ENCODE peak calls at places on chromosome 5, in six cellular contexts. One of them, this sample, is unnamed. For H3K4me1 and H3K27me3, the result is how much of the 10 kb centered on the place peaks cover.

GRCh38 chr5:61334224-61335196 is 2.5 kb downstream of the ZSWIM6 start:
- DNase-seq in uterus: peak
- DNase-seq in tibial nerve: no peak
- DNase-seq in PC-9: no peak
- DNase-seq in Karpas-422: no peak
- DNase-seq in lower lobe of right lung: no peak
- DNase-seq in this sample: no peak

GRCh38 chr5:81544351-81545001 is 150.5 kb upstream of the ACOT12 start:
- DNase-seq in Karpas-422: no peak
- DNase-seq in uterus: no peak
- DNase-seq in PC-9: no peak
- DNase-seq in lower lobe of right lung: no peak
- DNase-seq in tibial nerve: no peak
- DNase-seq in this sample: no peak

GRCh38 chr5:126103050-126103449 is 320.2 kb upstream of the GRAMD2B start:
- DNase-seq in Karpas-422: no peak
- DNase-seq in lower lobe of right lung: no peak
- DNase-seq in tibial nerve: no peak
- DNase-seq in PC-9: no peak
- DNase-seq in uterus: no peak
- DNase-seq in this sample: no peak

GRCh38 chr5:28808967-28809810 is 1770.8 kb upstream of the CDH9 start:
- DNase-seq in uterus: no peak
- DNase-seq in lower lobe of right lung: no peak
- DNase-seq in Karpas-422: no peak
- DNase-seq in PC-9: no peak
- DNase-seq in tibial nerve: no peak
- DNase-seq in this sample: no peak

GRCh38 chr5:115398726-115399125 is 102.3 kb upstream of the CCDC112 start:
- DNase-seq in lower lobe of right lung: no peak
- DNase-seq in Karpas-422: no peak
- DNase-seq in tibial nerve: no peak
- DNase-seq in PC-9: peak
- DNase-seq in uterus: no peak
- DNase-seq in this sample: no peak

GRCh38 chr5:67996596-67996995 is 219.0 kb upstream of the PIK3R1 start:
- DNase-seq in lower lobe of right lung: no peak
- DNase-seq in uterus: no peak
- DNase-seq in tibial nerve: no peak
- DNase-seq in Karpas-422: no peak
- DNase-seq in PC-9: no peak
- DNase-seq in this sample: no peak

GRCh38 chr5:147763791-147764525 is 18.6 kb downstream of the JAKMIP2 start:
- DNase-seq in Karpas-422: no peak
- DNase-seq in uterus: no peak
- DNase-seq in tibial nerve: no peak
- DNase-seq in PC-9: no peak
- DNase-seq in lower lobe of right lung: no peak
- DNase-seq in this sample: no peak

GRCh38 chr5:39063037-39063436 is 11.2 kb downstream of the RICTOR start:
- DNase-seq in PC-9: no peak
- DNase-seq in tibial nerve: no peak
- DNase-seq in Karpas-422: no peak
- DNase-seq in lower lobe of right lung: no peak
- DNase-seq in uterus: no peak
- DNase-seq in this sample: no peak

GRCh38 chr5:399296-400281 is 43.4 kb upstream of the EXOC3 start:
- DNase-seq in tibial nerve: peak
- DNase-seq in Karpas-422: peak
- DNase-seq in uterus: peak
- DNase-seq in lower lobe of right lung: peak
- DNase-seq in PC-9: no peak
- DNase-seq in this sample: peak

GRCh38 chr5:152288917-152289595 is 116.0 kb downstream of the NMUR2 start:
- DNase-seq in Karpas-422: no peak
- DNase-seq in uterus: no peak
- DNase-seq in tibial nerve: no peak
- DNase-seq in PC-9: no peak
- DNase-seq in lower lobe of right lung: no peak
- DNase-seq in this sample: no peak

GRCh38 chr5:127133071-127133470 is 59.8 kb upstream of the C5orf63 start:
- DNase-seq in Karpas-422: no peak
- DNase-seq in lower lobe of right lung: no peak
- DNase-seq in tibial nerve: no peak
- DNase-seq in uterus: no peak
- DNase-seq in PC-9: no peak
- DNase-seq in this sample: no peak

GRCh38 chr5:141507387-141508091 is 18.7 kb downstream of the PCDHGC5 start:
- DNase-seq in tibial nerve: peak
- DNase-seq in Karpas-422: peak
- DNase-seq in lower lobe of right lung: no peak
- DNase-seq in PC-9: no peak
- DNase-seq in uterus: peak
- DNase-seq in this sample: no peak

GRCh38 chr5:20575515-20575914 is 587.5 kb upstream of the CDH18 start:
- DNase-seq in Karpas-422: no peak
- DNase-seq in uterus: no peak
- DNase-seq in tibial nerve: no peak
- DNase-seq in PC-9: no peak
- DNase-seq in lower lobe of right lung: no peak
- DNase-seq in this sample: no peak

GRCh38 chr5:135140805-135141204 is 106.8 kb upstream of the PITX1 start:
- DNase-seq in PC-9: peak
- DNase-seq in tibial nerve: no peak
- DNase-seq in uterus: no peak
- DNase-seq in lower lobe of right lung: peak
- DNase-seq in Karpas-422: peak
- DNase-seq in this sample: no peak

GRCh38 chr5:78647411-78647818 is 1.2 kb downstream of the LHFPL2 start:
- DNase-seq in tibial nerve: peak
- DNase-seq in uterus: no peak
- DNase-seq in PC-9: no peak
- DNase-seq in lower lobe of right lung: no peak
- DNase-seq in Karpas-422: peak
- DNase-seq in this sample: peak

GRCh38 chr5:175688352-175689146 is 30.7 kb downstream of the HRH2 start:
- DNase-seq in lower lobe of right lung: no peak
- DNase-seq in Karpas-422: no peak
- DNase-seq in tibial nerve: no peak
- DNase-seq in PC-9: no peak
- DNase-seq in uterus: no peak
- DNase-seq in this sample: no peak

GRCh38 chr5:115947260-115947659 is 15.0 kb upstream of the LVRN start:
- DNase-seq in tibial nerve: no peak
- DNase-seq in Karpas-422: no peak
- DNase-seq in PC-9: no peak
- DNase-seq in uterus: no peak
- DNase-seq in lower lobe of right lung: no peak
- DNase-seq in this sample: no peak

GRCh38 chr5:132375957-132376356 is 6.4 kb downstream of the SLC22A5 start:
- DNase-seq in lower lobe of right lung: no peak
- DNase-seq in Karpas-422: no peak
- DNase-seq in tibial nerve: no peak
- DNase-seq in uterus: no peak
- DNase-seq in PC-9: no peak
- DNase-seq in this sample: no peak

GRCh38 chr5:78522476-78523105 is 126.0 kb downstream of the LHFPL2 start:
- DNase-seq in tibial nerve: no peak
- DNase-seq in PC-9: no peak
- DNase-seq in lower lobe of right lung: no peak
- DNase-seq in uterus: no peak
- DNase-seq in Karpas-422: no peak
- DNase-seq in this sample: peak

GRCh38 chr5:14665949-14666741 is 1.6 kb downstream of the OTULIN start:
- DNase-seq in PC-9: no peak
- DNase-seq in Karpas-422: peak
- DNase-seq in lower lobe of right lung: no peak
- DNase-seq in tibial nerve: no peak
- DNase-seq in uterus: no peak
- DNase-seq in this sample: no peak

GRCh38 chr5:59755476-59755875 is 138.1 kb downstream of the PDE4D start:
- DNase-seq in tibial nerve: no peak
- DNase-seq in uterus: no peak
- DNase-seq in PC-9: no peak
- DNase-seq in Karpas-422: no peak
- DNase-seq in lower lobe of right lung: no peak
- DNase-seq in this sample: no peak

GRCh38 chr5:154010660-154011059 is 28.1 kb downstream of the FAM114A2 start:
- DNase-seq in tibial nerve: no peak
- DNase-seq in Karpas-422: no peak
- DNase-seq in uterus: no peak
- DNase-seq in lower lobe of right lung: no peak
- DNase-seq in PC-9: no peak
- DNase-seq in this sample: no peak

GRCh38 chr5:73587923-73588322 is 22.4 kb downstream of the UTP15 start:
- DNase-seq in uterus: no peak
- DNase-seq in Karpas-422: no peak
- DNase-seq in tibial nerve: no peak
- DNase-seq in lower lobe of right lung: no peak
- DNase-seq in PC-9: no peak
- DNase-seq in this sample: no peak

GRCh38 chr5:179613460-179614071 is 9.9 kb downstream of the HNRNPH1 start:
- DNase-seq in Karpas-422: peak
- DNase-seq in tibial nerve: no peak
- DNase-seq in uterus: no peak
- DNase-seq in lower lobe of right lung: no peak
- DNase-seq in PC-9: no peak
- DNase-seq in this sample: no peak

GRCh38 chr5:13625616-13626198 is 318.8 kb downstream of the DNAH5 start:
- DNase-seq in tibial nerve: no peak
- DNase-seq in PC-9: no peak
- DNase-seq in uterus: no peak
- DNase-seq in lower lobe of right lung: no peak
- DNase-seq in Karpas-422: no peak
- DNase-seq in this sample: no peak

GRCh38 chr5:107539726-107540330 is 130.9 kb downstream of the EFNA5 start:
- DNase-seq in lower lobe of right lung: no peak
- DNase-seq in PC-9: no peak
- DNase-seq in Karpas-422: no peak
- DNase-seq in tibial nerve: no peak
- DNase-seq in uterus: no peak
- DNase-seq in this sample: no peak

DNA sequence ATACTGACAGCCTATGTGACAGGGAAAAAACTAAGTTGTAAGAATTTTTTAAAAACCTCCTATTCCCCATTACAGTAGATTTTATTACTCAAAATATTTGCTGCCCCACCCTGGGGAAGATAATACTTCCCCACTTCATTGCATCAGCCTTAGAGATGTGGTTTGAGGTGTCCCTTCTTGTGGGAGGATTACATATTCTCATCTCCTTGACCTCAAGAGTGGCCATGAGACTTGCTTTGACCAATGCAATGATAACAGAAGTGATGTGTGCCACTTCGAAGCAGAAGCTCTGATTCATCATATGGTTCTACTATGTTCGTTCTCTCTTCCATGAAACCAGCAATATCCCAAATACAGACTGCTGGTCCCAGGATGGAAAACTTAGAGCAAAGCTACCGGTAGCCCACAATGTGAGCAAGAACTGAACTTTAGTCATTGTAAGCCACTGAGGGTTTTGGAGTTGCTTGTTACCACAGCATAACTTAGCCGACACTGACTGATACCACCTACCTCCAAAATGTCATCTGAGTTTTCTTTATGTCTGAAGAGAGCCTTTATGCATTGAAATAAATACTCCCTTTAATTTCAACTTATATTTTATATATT is 92.0 kb downstream of the THBS4 start:
- DNase-seq in uterus: no peak
- DNase-seq in lower lobe of right lung: no peak
- DNase-seq in tibial nerve: peak
- DNase-seq in PC-9: no peak
- DNase-seq in Karpas-422: no peak
- DNase-seq in this sample: no peak
- H3K4me1 ChIP-seq in uterus: under half
- H3K4me1 ChIP-seq in lower lobe of right lung: under half
- H3K4me1 ChIP-seq in tibial nerve: under half
- H3K4me1 ChIP-seq in PC-9: under half
- H3K4me1 ChIP-seq in Karpas-422: under half
- H3K4me1 ChIP-seq in this sample: under half

GRCh38 chr5:66100851-66101250 is 43.2 kb upstream of the SREK1 start:
- DNase-seq in tibial nerve: no peak
- DNase-seq in lower lobe of right lung: no peak
- DNase-seq in uterus: no peak
- DNase-seq in Karpas-422: no peak
- DNase-seq in PC-9: no peak
- DNase-seq in this sample: no peak
- H3K27me3 ChIP-seq in tibial nerve: under half
- H3K27me3 ChIP-seq in lower lobe of right lung: under half
- H3K27me3 ChIP-seq in uterus: under half
- H3K27me3 ChIP-seq in Karpas-422: under half
- H3K27me3 ChIP-seq in PC-9: under half
- H3K27me3 ChIP-seq in this sample: under half

GRCh38 chr5:157548513-157549282 is 26.9 kb downstream of the ADAM19 start:
- DNase-seq in uterus: no peak
- DNase-seq in tibial nerve: no peak
- DNase-seq in Karpas-422: no peak
- DNase-seq in PC-9: peak
- DNase-seq in lower lobe of right lung: no peak
- DNase-seq in this sample: peak

GRCh38 chr5:157552650-157553049 is 22.9 kb downstream of the ADAM19 start:
- DNase-seq in lower lobe of right lung: no peak
- DNase-seq in PC-9: no peak
- DNase-seq in uterus: no peak
- DNase-seq in tibial nerve: no peak
- DNase-seq in Karpas-422: no peak
- DNase-seq in this sample: no peak

GRCh38 chr5:157549283-157549629 is 26.3 kb downstream of the ADAM19 start:
- DNase-seq in PC-9: peak
- DNase-seq in tibial nerve: no peak
- DNase-seq in lower lobe of right lung: no peak
- DNase-seq in uterus: no peak
- DNase-seq in Karpas-422: no peak
- DNase-seq in this sample: no peak

GRCh38 chr5:157549954-157550549 is 25.5 kb downstream of the ADAM19 start:
- DNase-seq in PC-9: no peak
- DNase-seq in lower lobe of right lung: no peak
- DNase-seq in uterus: no peak
- DNase-seq in Karpas-422: no peak
- DNase-seq in tibial nerve: no peak
- DNase-seq in this sample: no peak

DNA sequence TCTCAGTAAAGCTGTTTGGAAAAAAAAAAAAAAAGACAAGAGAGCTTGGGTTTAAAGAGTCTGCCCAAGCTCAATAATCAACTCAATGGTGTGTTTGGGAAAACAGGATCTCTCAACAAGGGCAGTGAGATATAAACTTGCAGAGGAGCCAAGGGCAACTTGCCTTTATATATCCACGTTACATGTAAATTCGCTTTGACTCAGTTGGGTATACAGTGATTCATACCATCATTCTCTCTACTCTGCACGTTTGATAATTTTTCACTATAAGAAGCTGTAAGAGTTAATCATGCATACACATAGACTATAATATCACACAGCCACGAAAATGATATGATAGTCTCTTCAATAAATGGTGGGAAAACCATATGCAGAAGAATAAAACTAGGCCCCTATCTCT is 24.9 kb downstream of the ADAM19 start:
- DNase-seq in lower lobe of right lung: no peak
- DNase-seq in Karpas-422: no peak
- DNase-seq in uterus: no peak
- DNase-seq in PC-9: no peak
- DNase-seq in tibial nerve: no peak
- DNase-seq in this sample: no peak
- H3K4me1 ChIP-seq in lower lobe of right lung: under half
- H3K4me1 ChIP-seq in Karpas-422: under half
- H3K4me1 ChIP-seq in uterus: under half
- H3K4me1 ChIP-seq in PC-9: half or more
- H3K4me1 ChIP-seq in tibial nerve: under half
- H3K4me1 ChIP-seq in this sample: under half

GRCh38 chr5:176816043-176816745 is 5.8 kb downstream of the UNC5A start:
- DNase-seq in PC-9: no peak
- DNase-seq in lower lobe of right lung: no peak
- DNase-seq in Karpas-422: no peak
- DNase-seq in tibial nerve: no peak
- DNase-seq in uterus: no peak
- DNase-seq in this sample: no peak
- H3K27me3 ChIP-seq in PC-9: under half
- H3K27me3 ChIP-seq in lower lobe of right lung: half or more
- H3K27me3 ChIP-seq in Karpas-422: under half
- H3K27me3 ChIP-seq in tibial nerve: half or more
- H3K27me3 ChIP-seq in uterus: under half
- H3K27me3 ChIP-seq in this sample: under half